ENCODE peak calls at places on chromosome 15, in ten cellular contexts. One of them, this sample, is unnamed.

GRCh38 chr15:83850015-83850414 is 196.1 kb downstream of the ADAMTSL3 start:
- DNase-seq in stimulated activated CD4-positive, alpha-beta T cell treated with anti-CD3 and anti-CD28 coated beads, Interleukin-4, amount 100 ng/mL, for 1 hour: no peak
- DNase-seq in kidney: no peak
- DNase-seq in aorta: no peak
- DNase-seq in adipocyte: no peak
- DNase-seq in pons: no peak
- DNase-seq in stimulated activated CD8-positive, alpha-beta memory T cell treated with anti-CD3 and anti-CD28 coated beads, Interleukin-15, amount 100 ng/mL, for 1 hour: no peak
- DNase-seq in KBM-7: no peak
- DNase-seq in Right ventricle myocardium superior: no peak
- DNase-seq in NCI-H1105: no peak
- DNase-seq in this sample: no peak

GRCh38 chr15:59976480-59976879 is 27.6 kb upstream of the FOXB1 start:
- DNase-seq in stimulated activated CD4-positive, alpha-beta T cell treated with anti-CD3 and anti-CD28 coated beads, Interleukin-4, amount 100 ng/mL, for 1 hour: no peak
- DNase-seq in kidney: no peak
- DNase-seq in aorta: no peak
- DNase-seq in adipocyte: no peak
- DNase-seq in pons: no peak
- DNase-seq in stimulated activated CD8-positive, alpha-beta memory T cell treated with anti-CD3 and anti-CD28 coated beads, Interleukin-15, amount 100 ng/mL, for 1 hour: peak
- DNase-seq in KBM-7: peak
- DNase-seq in Right ventricle myocardium superior: no peak
- DNase-seq in NCI-H1105: no peak
- DNase-seq in this sample: no peak

GRCh38 chr15:99125061-99125990 is 20.4 kb downstream of the SYNM start:
- DNase-seq in stimulated activated CD4-positive, alpha-beta T cell treated with anti-CD3 and anti-CD28 coated beads, Interleukin-4, amount 100 ng/mL, for 1 hour: no peak
- DNase-seq in kidney: peak
- DNase-seq in aorta: peak
- DNase-seq in adipocyte: no peak
- DNase-seq in pons: no peak
- DNase-seq in stimulated activated CD8-positive, alpha-beta memory T cell treated with anti-CD3 and anti-CD28 coated beads, Interleukin-15, amount 100 ng/mL, for 1 hour: no peak
- DNase-seq in KBM-7: no peak
- DNase-seq in Right ventricle myocardium superior: no peak
- DNase-seq in NCI-H1105: no peak
- DNase-seq in this sample: no peak

GRCh38 chr15:52730163-52730562 is 51.0 kb upstream of the ATOSA start:
- DNase-seq in stimulated activated CD4-positive, alpha-beta T cell treated with anti-CD3 and anti-CD28 coated beads, Interleukin-4, amount 100 ng/mL, for 1 hour: no peak
- DNase-seq in kidney: no peak
- DNase-seq in aorta: no peak
- DNase-seq in adipocyte: no peak
- DNase-seq in pons: no peak
- DNase-seq in stimulated activated CD8-positive, alpha-beta memory T cell treated with anti-CD3 and anti-CD28 coated beads, Interleukin-15, amount 100 ng/mL, for 1 hour: peak
- DNase-seq in KBM-7: peak
- DNase-seq in Right ventricle myocardium superior: no peak
- DNase-seq in NCI-H1105: no peak
- DNase-seq in this sample: no peak

GRCh38 chr15:48693474-48693873 is 48.0 kb upstream of the FBN1 start:
- DNase-seq in stimulated activated CD4-positive, alpha-beta T cell treated with anti-CD3 and anti-CD28 coated beads, Interleukin-4, amount 100 ng/mL, for 1 hour: no peak
- DNase-seq in kidney: no peak
- DNase-seq in aorta: no peak
- DNase-seq in adipocyte: peak
- DNase-seq in pons: no peak
- DNase-seq in stimulated activated CD8-positive, alpha-beta memory T cell treated with anti-CD3 and anti-CD28 coated beads, Interleukin-15, amount 100 ng/mL, for 1 hour: no peak
- DNase-seq in KBM-7: no peak
- DNase-seq in Right ventricle myocardium superior: no peak
- DNase-seq in NCI-H1105: no peak
- DNase-seq in this sample: no peak

GRCh38 chr15:74129411-74130088 is 836 bp upstream of the ISLR2 start:
- DNase-seq in stimulated activated CD4-positive, alpha-beta T cell treated with anti-CD3 and anti-CD28 coated beads, Interleukin-4, amount 100 ng/mL, for 1 hour: no peak
- DNase-seq in kidney: no peak
- DNase-seq in aorta: no peak
- DNase-seq in adipocyte: peak
- DNase-seq in pons: no peak
- DNase-seq in stimulated activated CD8-positive, alpha-beta memory T cell treated with anti-CD3 and anti-CD28 coated beads, Interleukin-15, amount 100 ng/mL, for 1 hour: no peak
- DNase-seq in KBM-7: no peak
- DNase-seq in Right ventricle myocardium superior: no peak
- DNase-seq in NCI-H1105: no peak
- DNase-seq in this sample: no peak

GRCh38 chr15:78397382-78397781 is 40.6 kb upstream of the IREB2 start:
- DNase-seq in stimulated activated CD4-positive, alpha-beta T cell treated with anti-CD3 and anti-CD28 coated beads, Interleukin-4, amount 100 ng/mL, for 1 hour: no peak
- DNase-seq in kidney: no peak
- DNase-seq in aorta: no peak
- DNase-seq in adipocyte: no peak
- DNase-seq in pons: no peak
- DNase-seq in stimulated activated CD8-positive, alpha-beta memory T cell treated with anti-CD3 and anti-CD28 coated beads, Interleukin-15, amount 100 ng/mL, for 1 hour: no peak
- DNase-seq in KBM-7: no peak
- DNase-seq in Right ventricle myocardium superior: no peak
- DNase-seq in NCI-H1105: no peak
- DNase-seq in this sample: no peak

GRCh38 chr15:75067123-75067854 is 43.9 kb downstream of the PPCDC start:
- DNase-seq in stimulated activated CD4-positive, alpha-beta T cell treated with anti-CD3 and anti-CD28 coated beads, Interleukin-4, amount 100 ng/mL, for 1 hour: no peak
- DNase-seq in kidney: no peak
- DNase-seq in aorta: no peak
- DNase-seq in adipocyte: no peak
- DNase-seq in pons: no peak
- DNase-seq in stimulated activated CD8-positive, alpha-beta memory T cell treated with anti-CD3 and anti-CD28 coated beads, Interleukin-15, amount 100 ng/mL, for 1 hour: no peak
- DNase-seq in KBM-7: peak
- DNase-seq in Right ventricle myocardium superior: no peak
- DNase-seq in NCI-H1105: no peak
- DNase-seq in this sample: no peak

GRCh38 chr15:35657679-35658201 is 111.8 kb upstream of the DPH6 start:
- DNase-seq in stimulated activated CD4-positive, alpha-beta T cell treated with anti-CD3 and anti-CD28 coated beads, Interleukin-4, amount 100 ng/mL, for 1 hour: no peak
- DNase-seq in kidney: no peak
- DNase-seq in aorta: no peak
- DNase-seq in adipocyte: peak
- DNase-seq in pons: no peak
- DNase-seq in stimulated activated CD8-positive, alpha-beta memory T cell treated with anti-CD3 and anti-CD28 coated beads, Interleukin-15, amount 100 ng/mL, for 1 hour: no peak
- DNase-seq in KBM-7: no peak
- DNase-seq in Right ventricle myocardium superior: no peak
- DNase-seq in NCI-H1105: no peak
- DNase-seq in this sample: no peak

GRCh38 chr15:94584833-94585244 is 353.5 kb downstream of the MCTP2 start:
- DNase-seq in stimulated activated CD4-positive, alpha-beta T cell treated with anti-CD3 and anti-CD28 coated beads, Interleukin-4, amount 100 ng/mL, for 1 hour: peak
- DNase-seq in kidney: no peak
- DNase-seq in aorta: no peak
- DNase-seq in adipocyte: no peak
- DNase-seq in pons: no peak
- DNase-seq in stimulated activated CD8-positive, alpha-beta memory T cell treated with anti-CD3 and anti-CD28 coated beads, Interleukin-15, amount 100 ng/mL, for 1 hour: no peak
- DNase-seq in KBM-7: peak
- DNase-seq in Right ventricle myocardium superior: no peak
- DNase-seq in NCI-H1105: no peak
- DNase-seq in this sample: no peak

GRCh38 chr15:90903733-90904536 is 833 bp downstream of the MAN2A2 start:
- DNase-seq in stimulated activated CD4-positive, alpha-beta T cell treated with anti-CD3 and anti-CD28 coated beads, Interleukin-4, amount 100 ng/mL, for 1 hour: no peak
- DNase-seq in kidney: peak
- DNase-seq in aorta: peak
- DNase-seq in adipocyte: no peak
- DNase-seq in pons: no peak
- DNase-seq in stimulated activated CD8-positive, alpha-beta memory T cell treated with anti-CD3 and anti-CD28 coated beads, Interleukin-15, amount 100 ng/mL, for 1 hour: no peak
- DNase-seq in KBM-7: no peak
- DNase-seq in Right ventricle myocardium superior: no peak
- DNase-seq in NCI-H1105: no peak
- DNase-seq in this sample: no peak

GRCh38 chr15:66940368-66940767 is 125.0 kb upstream of the SMAD3 start:
- DNase-seq in stimulated activated CD4-positive, alpha-beta T cell treated with anti-CD3 and anti-CD28 coated beads, Interleukin-4, amount 100 ng/mL, for 1 hour: no peak
- DNase-seq in kidney: no peak
- DNase-seq in aorta: no peak
- DNase-seq in adipocyte: no peak
- DNase-seq in pons: no peak
- DNase-seq in stimulated activated CD8-positive, alpha-beta memory T cell treated with anti-CD3 and anti-CD28 coated beads, Interleukin-15, amount 100 ng/mL, for 1 hour: no peak
- DNase-seq in KBM-7: no peak
- DNase-seq in Right ventricle myocardium superior: peak
- DNase-seq in NCI-H1105: no peak
- DNase-seq in this sample: no peak

GRCh38 chr15:70778258-70779076 is 15.1 kb upstream of the UACA start:
- DNase-seq in stimulated activated CD4-positive, alpha-beta T cell treated with anti-CD3 and anti-CD28 coated beads, Interleukin-4, amount 100 ng/mL, for 1 hour: no peak
- DNase-seq in kidney: no peak
- DNase-seq in aorta: no peak
- DNase-seq in adipocyte: peak
- DNase-seq in pons: no peak
- DNase-seq in stimulated activated CD8-positive, alpha-beta memory T cell treated with anti-CD3 and anti-CD28 coated beads, Interleukin-15, amount 100 ng/mL, for 1 hour: no peak
- DNase-seq in KBM-7: no peak
- DNase-seq in Right ventricle myocardium superior: no peak
- DNase-seq in NCI-H1105: no peak
- DNase-seq in this sample: no peak

GRCh38 chr15:64246364-64247189 is 83.8 kb upstream of the PPIB start:
- DNase-seq in stimulated activated CD4-positive, alpha-beta T cell treated with anti-CD3 and anti-CD28 coated beads, Interleukin-4, amount 100 ng/mL, for 1 hour: no peak
- DNase-seq in kidney: no peak
- DNase-seq in aorta: no peak
- DNase-seq in adipocyte: peak
- DNase-seq in pons: peak
- DNase-seq in stimulated activated CD8-positive, alpha-beta memory T cell treated with anti-CD3 and anti-CD28 coated beads, Interleukin-15, amount 100 ng/mL, for 1 hour: no peak
- DNase-seq in KBM-7: peak
- DNase-seq in Right ventricle myocardium superior: no peak
- DNase-seq in NCI-H1105: no peak
- DNase-seq in this sample: peak

GRCh38 chr15:77568014-77568959 is 64.4 kb downstream of the LINGO1 start:
- DNase-seq in stimulated activated CD4-positive, alpha-beta T cell treated with anti-CD3 and anti-CD28 coated beads, Interleukin-4, amount 100 ng/mL, for 1 hour: no peak
- DNase-seq in kidney: peak
- DNase-seq in aorta: no peak
- DNase-seq in adipocyte: no peak
- DNase-seq in pons: peak
- DNase-seq in stimulated activated CD8-positive, alpha-beta memory T cell treated with anti-CD3 and anti-CD28 coated beads, Interleukin-15, amount 100 ng/mL, for 1 hour: no peak
- DNase-seq in KBM-7: no peak
- DNase-seq in Right ventricle myocardium superior: no peak
- DNase-seq in NCI-H1105: no peak
- DNase-seq in this sample: no peak

GRCh38 chr15:41281236-41281635 is 50.2 kb downstream of the CHP1 start:
- DNase-seq in stimulated activated CD4-positive, alpha-beta T cell treated with anti-CD3 and anti-CD28 coated beads, Interleukin-4, amount 100 ng/mL, for 1 hour: no peak
- DNase-seq in kidney: no peak
- DNase-seq in aorta: no peak
- DNase-seq in adipocyte: peak
- DNase-seq in pons: no peak
- DNase-seq in stimulated activated CD8-positive, alpha-beta memory T cell treated with anti-CD3 and anti-CD28 coated beads, Interleukin-15, amount 100 ng/mL, for 1 hour: no peak
- DNase-seq in KBM-7: no peak
- DNase-seq in Right ventricle myocardium superior: no peak
- DNase-seq in NCI-H1105: no peak
- DNase-seq in this sample: no peak

GRCh38 chr15:72902245-72902928 is 118.8 kb upstream of the ADPGK start:
- DNase-seq in stimulated activated CD4-positive, alpha-beta T cell treated with anti-CD3 and anti-CD28 coated beads, Interleukin-4, amount 100 ng/mL, for 1 hour: no peak
- DNase-seq in kidney: peak
- DNase-seq in aorta: peak
- DNase-seq in adipocyte: peak
- DNase-seq in pons: peak
- DNase-seq in stimulated activated CD8-positive, alpha-beta memory T cell treated with anti-CD3 and anti-CD28 coated beads, Interleukin-15, amount 100 ng/mL, for 1 hour: no peak
- DNase-seq in KBM-7: no peak
- DNase-seq in Right ventricle myocardium superior: peak
- DNase-seq in NCI-H1105: no peak
- DNase-seq in this sample: no peak

GRCh38 chr15:73807865-73808264 is 54.7 kb upstream of the INSYN1 start:
- DNase-seq in stimulated activated CD4-positive, alpha-beta T cell treated with anti-CD3 and anti-CD28 coated beads, Interleukin-4, amount 100 ng/mL, for 1 hour: no peak
- DNase-seq in kidney: no peak
- DNase-seq in aorta: no peak
- DNase-seq in adipocyte: no peak
- DNase-seq in pons: no peak
- DNase-seq in stimulated activated CD8-positive, alpha-beta memory T cell treated with anti-CD3 and anti-CD28 coated beads, Interleukin-15, amount 100 ng/mL, for 1 hour: no peak
- DNase-seq in KBM-7: no peak
- DNase-seq in Right ventricle myocardium superior: no peak
- DNase-seq in NCI-H1105: no peak
- DNase-seq in this sample: no peak

GRCh38 chr15:88537591-88538317 is 8.7 kb downstream of the DET1 start:
- DNase-seq in stimulated activated CD4-positive, alpha-beta T cell treated with anti-CD3 and anti-CD28 coated beads, Interleukin-4, amount 100 ng/mL, for 1 hour: no peak
- DNase-seq in kidney: no peak
- DNase-seq in aorta: no peak
- DNase-seq in adipocyte: no peak
- DNase-seq in pons: no peak
- DNase-seq in stimulated activated CD8-positive, alpha-beta memory T cell treated with anti-CD3 and anti-CD28 coated beads, Interleukin-15, amount 100 ng/mL, for 1 hour: no peak
- DNase-seq in KBM-7: no peak
- DNase-seq in Right ventricle myocardium superior: no peak
- DNase-seq in NCI-H1105: no peak
- DNase-seq in this sample: no peak

GRCh38 chr15:91940466-91941381 is 87.2 kb downstream of the SLCO3A1 start:
- DNase-seq in stimulated activated CD4-positive, alpha-beta T cell treated with anti-CD3 and anti-CD28 coated beads, Interleukin-4, amount 100 ng/mL, for 1 hour: no peak
- DNase-seq in kidney: peak
- DNase-seq in aorta: no peak
- DNase-seq in adipocyte: no peak
- DNase-seq in pons: no peak
- DNase-seq in stimulated activated CD8-positive, alpha-beta memory T cell treated with anti-CD3 and anti-CD28 coated beads, Interleukin-15, amount 100 ng/mL, for 1 hour: no peak
- DNase-seq in KBM-7: no peak
- DNase-seq in Right ventricle myocardium superior: no peak
- DNase-seq in NCI-H1105: no peak
- DNase-seq in this sample: no peak

GRCh38 chr15:98956796-98957553 is 50.6 kb downstream of the PGPEP1L start:
- DNase-seq in stimulated activated CD4-positive, alpha-beta T cell treated with anti-CD3 and anti-CD28 coated beads, Interleukin-4, amount 100 ng/mL, for 1 hour: no peak
- DNase-seq in kidney: no peak
- DNase-seq in aorta: no peak
- DNase-seq in adipocyte: no peak
- DNase-seq in pons: no peak
- DNase-seq in stimulated activated CD8-positive, alpha-beta memory T cell treated with anti-CD3 and anti-CD28 coated beads, Interleukin-15, amount 100 ng/mL, for 1 hour: no peak
- DNase-seq in KBM-7: no peak
- DNase-seq in Right ventricle myocardium superior: no peak
- DNase-seq in NCI-H1105: no peak
- DNase-seq in this sample: no peak

GRCh38 chr15:77296773-77297337 is 123.0 kb downstream of the PEAK1 start:
- DNase-seq in stimulated activated CD4-positive, alpha-beta T cell treated with anti-CD3 and anti-CD28 coated beads, Interleukin-4, amount 100 ng/mL, for 1 hour: no peak
- DNase-seq in kidney: no peak
- DNase-seq in aorta: no peak
- DNase-seq in adipocyte: no peak
- DNase-seq in pons: no peak
- DNase-seq in stimulated activated CD8-positive, alpha-beta memory T cell treated with anti-CD3 and anti-CD28 coated beads, Interleukin-15, amount 100 ng/mL, for 1 hour: no peak
- DNase-seq in KBM-7: no peak
- DNase-seq in Right ventricle myocardium superior: no peak
- DNase-seq in NCI-H1105: no peak
- DNase-seq in this sample: no peak

GRCh38 chr15:63188937-63189871 is at the start of gene RAB8B:
- DNase-seq in stimulated activated CD4-positive, alpha-beta T cell treated with anti-CD3 and anti-CD28 coated beads, Interleukin-4, amount 100 ng/mL, for 1 hour: peak
- DNase-seq in kidney: peak
- DNase-seq in aorta: peak
- DNase-seq in adipocyte: peak
- DNase-seq in pons: peak
- DNase-seq in stimulated activated CD8-positive, alpha-beta memory T cell treated with anti-CD3 and anti-CD28 coated beads, Interleukin-15, amount 100 ng/mL, for 1 hour: peak
- DNase-seq in KBM-7: peak
- DNase-seq in Right ventricle myocardium superior: peak
- DNase-seq in NCI-H1105: peak
- DNase-seq in this sample: peak

GRCh38 chr15:47516576-47517371 is 200.5 kb upstream of the SEMA6D start:
- DNase-seq in stimulated activated CD4-positive, alpha-beta T cell treated with anti-CD3 and anti-CD28 coated beads, Interleukin-4, amount 100 ng/mL, for 1 hour: no peak
- DNase-seq in kidney: no peak
- DNase-seq in aorta: no peak
- DNase-seq in adipocyte: no peak
- DNase-seq in pons: no peak
- DNase-seq in stimulated activated CD8-positive, alpha-beta memory T cell treated with anti-CD3 and anti-CD28 coated beads, Interleukin-15, amount 100 ng/mL, for 1 hour: no peak
- DNase-seq in KBM-7: no peak
- DNase-seq in Right ventricle myocardium superior: no peak
- DNase-seq in NCI-H1105: no peak
- DNase-seq in this sample: no peak

GRCh38 chr15:42018306-42019224 is 2.3 kb downstream of the PLA2G4E start:
- DNase-seq in stimulated activated CD4-positive, alpha-beta T cell treated with anti-CD3 and anti-CD28 coated beads, Interleukin-4, amount 100 ng/mL, for 1 hour: no peak
- DNase-seq in kidney: no peak
- DNase-seq in aorta: no peak
- DNase-seq in adipocyte: no peak
- DNase-seq in pons: no peak
- DNase-seq in stimulated activated CD8-positive, alpha-beta memory T cell treated with anti-CD3 and anti-CD28 coated beads, Interleukin-15, amount 100 ng/mL, for 1 hour: no peak
- DNase-seq in KBM-7: no peak
- DNase-seq in Right ventricle myocardium superior: peak
- DNase-seq in NCI-H1105: no peak
- DNase-seq in this sample: no peak

GRCh38 chr15:91882858-91883586 is 29.5 kb downstream of the SLCO3A1 start:
- DNase-seq in stimulated activated CD4-positive, alpha-beta T cell treated with anti-CD3 and anti-CD28 coated beads, Interleukin-4, amount 100 ng/mL, for 1 hour: no peak
- DNase-seq in kidney: no peak
- DNase-seq in aorta: no peak
- DNase-seq in adipocyte: no peak
- DNase-seq in pons: peak
- DNase-seq in stimulated activated CD8-positive, alpha-beta memory T cell treated with anti-CD3 and anti-CD28 coated beads, Interleukin-15, amount 100 ng/mL, for 1 hour: no peak
- DNase-seq in KBM-7: no peak
- DNase-seq in Right ventricle myocardium superior: peak
- DNase-seq in NCI-H1105: no peak
- DNase-seq in this sample: no peak

GRCh38 chr15:51533672-51534398 is 88.7 kb downstream of the DMXL2 start:
- DNase-seq in stimulated activated CD4-positive, alpha-beta T cell treated with anti-CD3 and anti-CD28 coated beads, Interleukin-4, amount 100 ng/mL, for 1 hour: no peak
- DNase-seq in kidney: no peak
- DNase-seq in aorta: no peak
- DNase-seq in adipocyte: no peak
- DNase-seq in pons: no peak
- DNase-seq in stimulated activated CD8-positive, alpha-beta memory T cell treated with anti-CD3 and anti-CD28 coated beads, Interleukin-15, amount 100 ng/mL, for 1 hour: no peak
- DNase-seq in KBM-7: no peak
- DNase-seq in Right ventricle myocardium superior: no peak
- DNase-seq in NCI-H1105: no peak
- DNase-seq in this sample: no peak

GRCh38 chr15:91896656-91897055 is 43.1 kb downstream of the SLCO3A1 start:
- DNase-seq in stimulated activated CD4-positive, alpha-beta T cell treated with anti-CD3 and anti-CD28 coated beads, Interleukin-4, amount 100 ng/mL, for 1 hour: no peak
- DNase-seq in kidney: no peak
- DNase-seq in aorta: no peak
- DNase-seq in adipocyte: no peak
- DNase-seq in pons: no peak
- DNase-seq in stimulated activated CD8-positive, alpha-beta memory T cell treated with anti-CD3 and anti-CD28 coated beads, Interleukin-15, amount 100 ng/mL, for 1 hour: no peak
- DNase-seq in KBM-7: no peak
- DNase-seq in Right ventricle myocardium superior: no peak
- DNase-seq in NCI-H1105: no peak
- DNase-seq in this sample: no peak